ENCODE peak calls at places on chromosomes 4 and X, in five cellular contexts. One of them, this sample, is unnamed.

GRCh38 chrX:786441-786881 is 155.9 kb downstream of the SHOX start:
- DNase-seq in adipocyte: no peak
- DNase-seq in heart left ventricle: no peak
- DNase-seq in activated T-helper 1 cell treated with anti-CD3 and anti-CD28 coated beads, Interleukin-2, amount 50 U/mL, for 16 hours: no peak
- DNase-seq in left lung: no peak
- DNase-seq in this sample: no peak

GRCh38 chr4:177964693-177965168 is 522.5 kb upstream of the AGA start:
- DNase-seq in left lung: no peak
- DNase-seq in adipocyte: peak
- DNase-seq in heart left ventricle: no peak
- DNase-seq in activated T-helper 1 cell treated with anti-CD3 and anti-CD28 coated beads, Interleukin-2, amount 50 U/mL, for 16 hours: no peak
- DNase-seq in this sample: no peak

GRCh38 chr4:15653864-15654391 is 1.2 kb downstream of the FBXL5 start:
- DNase-seq in activated T-helper 1 cell treated with anti-CD3 and anti-CD28 coated beads, Interleukin-2, amount 50 U/mL, for 16 hours: no peak
- DNase-seq in heart left ventricle: no peak
- DNase-seq in adipocyte: peak
- DNase-seq in left lung: no peak
- DNase-seq in this sample: no peak

GRCh38 chr4:124177647-124178425 is 534.7 kb downstream of the ANKRD50 start:
- DNase-seq in adipocyte: peak
- DNase-seq in left lung: no peak
- DNase-seq in heart left ventricle: no peak
- DNase-seq in activated T-helper 1 cell treated with anti-CD3 and anti-CD28 coated beads, Interleukin-2, amount 50 U/mL, for 16 hours: no peak
- DNase-seq in this sample: no peak

GRCh38 chr4:83267835-83268475 is 16.6 kb downstream of the COQ2 start:
- DNase-seq in activated T-helper 1 cell treated with anti-CD3 and anti-CD28 coated beads, Interleukin-2, amount 50 U/mL, for 16 hours: no peak
- DNase-seq in heart left ventricle: no peak
- DNase-seq in left lung: no peak
- DNase-seq in adipocyte: no peak
- DNase-seq in this sample: no peak

GRCh38 chr4:173177232-173177631 is 8.6 kb downstream of the GALNT7 start:
- DNase-seq in adipocyte: no peak
- DNase-seq in heart left ventricle: no peak
- DNase-seq in activated T-helper 1 cell treated with anti-CD3 and anti-CD28 coated beads, Interleukin-2, amount 50 U/mL, for 16 hours: no peak
- DNase-seq in left lung: no peak
- DNase-seq in this sample: no peak

GRCh38 chr4:82648356-82648755 is 86.6 kb upstream of the TMEM150C start:
- DNase-seq in left lung: no peak
- DNase-seq in adipocyte: no peak
- DNase-seq in activated T-helper 1 cell treated with anti-CD3 and anti-CD28 coated beads, Interleukin-2, amount 50 U/mL, for 16 hours: no peak
- DNase-seq in heart left ventricle: no peak
- DNase-seq in this sample: no peak

GRCh38 chr4:123937612-123938011 is 541.0 kb downstream of the SPRY1 start:
- DNase-seq in adipocyte: no peak
- DNase-seq in heart left ventricle: peak
- DNase-seq in left lung: no peak
- DNase-seq in activated T-helper 1 cell treated with anti-CD3 and anti-CD28 coated beads, Interleukin-2, amount 50 U/mL, for 16 hours: no peak
- DNase-seq in this sample: no peak

GRCh38 chr4:108622022-108622421 is 1.6 kb downstream of the RPL34 start:
- DNase-seq in activated T-helper 1 cell treated with anti-CD3 and anti-CD28 coated beads, Interleukin-2, amount 50 U/mL, for 16 hours: no peak
- DNase-seq in heart left ventricle: no peak
- DNase-seq in left lung: no peak
- DNase-seq in adipocyte: no peak
- DNase-seq in this sample: no peak

GRCh38 chrX:19130628-19131027 is 8.4 kb upstream of the ADGRG2 start:
- DNase-seq in left lung: no peak
- DNase-seq in adipocyte: no peak
- DNase-seq in heart left ventricle: no peak
- DNase-seq in activated T-helper 1 cell treated with anti-CD3 and anti-CD28 coated beads, Interleukin-2, amount 50 U/mL, for 16 hours: no peak
- DNase-seq in this sample: no peak

GRCh38 chr4:6288871-6289270 is 19.2 kb downstream of the WFS1 start:
- DNase-seq in left lung: no peak
- DNase-seq in heart left ventricle: no peak
- DNase-seq in activated T-helper 1 cell treated with anti-CD3 and anti-CD28 coated beads, Interleukin-2, amount 50 U/mL, for 16 hours: no peak
- DNase-seq in adipocyte: no peak
- DNase-seq in this sample: no peak

GRCh38 chr4:44354172-44354571 is 94.4 kb downstream of the KCTD8 start:
- DNase-seq in left lung: no peak
- DNase-seq in activated T-helper 1 cell treated with anti-CD3 and anti-CD28 coated beads, Interleukin-2, amount 50 U/mL, for 16 hours: no peak
- DNase-seq in adipocyte: no peak
- DNase-seq in heart left ventricle: no peak
- DNase-seq in this sample: no peak

GRCh38 chr4:67546971-67547370 is 1.7 kb upstream of the CENPC start:
- DNase-seq in left lung: no peak
- DNase-seq in adipocyte: peak
- DNase-seq in heart left ventricle: no peak
- DNase-seq in activated T-helper 1 cell treated with anti-CD3 and anti-CD28 coated beads, Interleukin-2, amount 50 U/mL, for 16 hours: no peak
- DNase-seq in this sample: no peak

GRCh38 chrX:155662297-155662696 is 49.5 kb upstream of the TMLHE start:
- DNase-seq in left lung: no peak
- DNase-seq in heart left ventricle: no peak
- DNase-seq in adipocyte: no peak
- DNase-seq in activated T-helper 1 cell treated with anti-CD3 and anti-CD28 coated beads, Interleukin-2, amount 50 U/mL, for 16 hours: no peak
- DNase-seq in this sample: no peak

GRCh38 chr4:45120163-45120562 is 393.8 kb upstream of the GNPDA2 start:
- DNase-seq in heart left ventricle: peak
- DNase-seq in left lung: no peak
- DNase-seq in activated T-helper 1 cell treated with anti-CD3 and anti-CD28 coated beads, Interleukin-2, amount 50 U/mL, for 16 hours: no peak
- DNase-seq in adipocyte: no peak
- DNase-seq in this sample: no peak

GRCh38 chr4:8087921-8088495 is 70.6 kb downstream of the ABLIM2 start:
- DNase-seq in adipocyte: no peak
- DNase-seq in heart left ventricle: no peak
- DNase-seq in activated T-helper 1 cell treated with anti-CD3 and anti-CD28 coated beads, Interleukin-2, amount 50 U/mL, for 16 hours: no peak
- DNase-seq in left lung: no peak
- DNase-seq in this sample: no peak

GRCh38 chr4:132383571-132384199 is 765.4 kb upstream of the PCDH10 start:
- DNase-seq in adipocyte: peak
- DNase-seq in heart left ventricle: no peak
- DNase-seq in left lung: no peak
- DNase-seq in activated T-helper 1 cell treated with anti-CD3 and anti-CD28 coated beads, Interleukin-2, amount 50 U/mL, for 16 hours: no peak
- DNase-seq in this sample: no peak

This sample was measured in 8988T.